ENCODE peak calls at places on chromosome 10, in ten cellular contexts. C, V, X, Z, U, B, W, G, S and H are unnamed samples.

GRCh38 chr10:7269988-7270387 is 140.8 kb downstream of the SFMBT2 start:
- DNase-seq in C (no peak), V (no peak), X (no peak), Z (no peak), U (no peak), B (no peak), W (no peak), G (no peak), S (no peak), H (no peak)

GRCh38 chr10:7988985-7989384 is 65.5 kb upstream of the GATA3 start:
- DNase-seq in C (no peak), V (no peak), X (no peak), Z (no peak), U (no peak), B (no peak), W (no peak), G (no peak), S (no peak), H (no peak)

GRCh38 chr10:58807631-58808024 is 295.0 kb downstream of the BICC1 start:
- DNase-seq in C (peak), V (no peak), X (no peak), Z (no peak), U (no peak), B (no peak), W (peak), G (no peak), S (no peak), H (peak)

GRCh38 chr10:128017825-128018224 is 108.4 kb downstream of the MKI67 start:
- DNase-seq in C (no peak), V (no peak), X (no peak), Z (no peak), U (no peak), B (peak), W (no peak), G (no peak), S (no peak), H (no peak)

GRCh38 chr10:131726967-131727366 is 173.8 kb upstream of the PPP2R2D start:
- DNase-seq in C (no peak), V (peak), X (peak), Z (no peak), U (peak), B (peak), W (no peak), G (no peak), S (no peak), H (no peak)

GRCh38 chr10:89080660-89081059 is 90.1 kb downstream of the FAS start:
- DNase-seq in C (peak), V (no peak), X (no peak), Z (no peak), U (no peak), B (no peak), W (peak), G (no peak), S (no peak), H (peak)

GRCh38 chr10:115937756-115938032 is 335.3 kb downstream of the GFRA1 start:
- DNase-seq in C (no peak), V (no peak), X (no peak), Z (no peak), U (no peak), B (no peak), W (no peak), G (no peak), S (no peak), H (peak)

GRCh38 chr10:89942217-89942616 is 240.8 kb downstream of the KIF20B start:
- DNase-seq in C (no peak), V (no peak), X (no peak), Z (no peak), U (no peak), B (no peak), W (no peak), G (no peak), S (no peak), H (no peak)

GRCh38 chr10:20004087-20004523 is 187.9 kb downstream of the PLXDC2 start:
- DNase-seq in C (peak), V (no peak), X (no peak), Z (no peak), U (peak), B (no peak), W (peak), G (no peak), S (no peak), H (peak)

GRCh38 chr10:665579-666091 is 23.8 kb downstream of the DIP2C start:
- DNase-seq in C (peak), V (no peak), X (no peak), Z (no peak), U (no peak), B (no peak), W (peak), G (no peak), S (no peak), H (no peak)

GRCh38 chr10:75565286-75566251 is 134.1 kb downstream of the LRMDA start:
- DNase-seq in C (no peak), V (no peak), X (no peak), Z (no peak), U (no peak), B (no peak), W (no peak), G (no peak), S (no peak), H (no peak)

GRCh38 chr10:118106426-118106825 is 59.7 kb upstream of the RAB11FIP2 start:
- DNase-seq in C (peak), V (no peak), X (no peak), Z (no peak), U (no peak), B (no peak), W (peak), G (no peak), S (peak), H (peak)

GRCh38 chr10:130044067-130045061 is 66.3 kb downstream of the C10orf143 start:
- DNase-seq in C (no peak), V (no peak), X (no peak), Z (no peak), U (no peak), B (no peak), W (no peak), G (no peak), S (no peak), H (no peak)

GRCh38 chr10:2212196-2212719 is 474.9 kb upstream of the ADARB2 start:
- DNase-seq in C (no peak), V (no peak), X (no peak), Z (no peak), U (no peak), B (no peak), W (no peak), G (no peak), S (no peak), H (no peak)

GRCh38 chr10:77490915-77491314 is 146.7 kb downstream of the KCNMA1 start:
- DNase-seq in C (peak), V (no peak), X (no peak), Z (no peak), U (no peak), B (no peak), W (no peak), G (no peak), S (no peak), H (no peak)

GRCh38 chr10:79139124-79139835 is 70.5 kb downstream of the ZMIZ1 start:
- DNase-seq in C (peak), V (no peak), X (no peak), Z (no peak), U (peak), B (no peak), W (peak), G (no peak), S (peak), H (peak)

DNA sequence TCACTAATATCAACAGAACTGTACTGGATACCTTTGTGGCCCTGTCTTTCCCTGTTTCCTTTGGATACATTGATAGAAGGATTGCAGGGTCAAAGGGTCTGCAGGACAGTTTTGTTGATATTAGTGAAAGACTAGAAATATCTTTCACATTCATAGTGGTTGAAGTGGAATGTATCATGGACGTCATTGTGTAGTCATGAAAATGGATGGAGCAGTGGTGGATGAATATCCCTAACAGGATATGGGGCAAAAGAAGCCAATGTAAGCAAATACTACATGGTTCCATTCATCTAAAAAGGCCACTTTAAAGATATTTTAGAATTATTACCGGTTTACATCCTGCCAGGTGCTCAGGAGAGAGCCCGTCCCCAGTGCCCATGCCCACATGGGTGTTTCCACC is 23.8 kb downstream of the PALD1 start:
- DNase-seq in C (peak), V (no peak), X (no peak), Z (no peak), U (no peak), B (no peak), W (no peak), G (no peak), S (no peak), H (no peak)
- H3K4me3 ChIP-seq in C (no peak), V (no peak), X (no peak), Z (no peak), U (no peak), B (no peak), W (no peak), G (no peak), S (no peak), H (no peak)

GRCh38 chr10:99659868-99660366 is 608 bp downstream of the ENTPD7 start:
- DNase-seq in C (no peak), V (no peak), X (no peak), Z (no peak), U (no peak), B (peak), W (no peak), G (peak), S (no peak), H (peak)

GRCh38 chr10:99659031-99659867 is at the start of gene ENTPD7:
- DNase-seq in C (peak), V (peak), X (peak), Z (peak), U (peak), B (peak), W (peak), G (peak), S (peak), H (peak)

GRCh38 chr10:99661370-99661749 is 2.1 kb downstream of the ENTPD7 start:
- DNase-seq in C (peak), V (no peak), X (no peak), Z (no peak), U (no peak), B (no peak), W (peak), G (no peak), S (no peak), H (peak)

GRCh38 chr10:99658622-99659030 is 683 bp upstream of the ENTPD7 start:
- DNase-seq in C (peak), V (no peak), X (peak), Z (peak), U (peak), B (peak), W (no peak), G (peak), S (peak), H (peak)

DNA sequence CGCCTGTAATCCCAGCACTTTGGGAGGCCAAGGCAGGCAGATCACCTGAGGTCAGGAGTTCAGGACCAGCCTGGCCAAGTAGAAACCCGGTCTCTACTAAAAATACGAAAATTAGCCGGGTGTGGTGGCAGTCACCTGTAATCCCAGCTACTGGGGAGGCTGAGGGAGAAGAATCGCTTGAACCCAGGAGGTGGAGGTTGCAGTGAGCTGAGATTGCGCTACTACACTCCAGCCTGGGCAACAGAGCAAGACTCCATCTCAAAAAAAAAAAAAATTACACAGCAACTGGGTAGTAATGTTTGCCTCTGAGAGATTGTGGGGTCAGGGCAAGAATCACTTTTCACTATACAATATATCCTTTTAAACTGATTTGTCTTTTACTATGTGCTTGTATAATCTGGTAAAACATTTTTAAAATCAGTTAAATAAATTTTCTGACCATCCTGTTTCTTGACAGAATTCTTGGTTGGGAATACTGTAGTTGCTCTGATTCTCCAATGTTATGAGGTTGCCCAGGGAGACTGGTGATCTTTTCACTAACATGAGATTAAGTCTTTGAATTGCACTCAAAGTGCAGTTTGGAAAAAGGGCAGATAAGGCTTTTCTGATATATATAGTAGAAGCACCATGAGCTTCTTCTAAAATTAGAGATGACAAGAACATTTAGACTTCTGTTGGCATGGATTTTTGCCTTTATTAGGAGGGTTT is 1.5 kb downstream of the ENTPD7 start:
- DNase-seq in C (peak), V (no peak), X (no peak), Z (no peak), U (no peak), B (no peak), W (no peak), G (no peak), S (no peak), H (no peak)
- H3K4me3 ChIP-seq in C (no peak), V (no peak), X (no peak), Z (no peak), U (no peak), B (peak), W (peak), G (peak), S (no peak), H (peak)

DNA sequence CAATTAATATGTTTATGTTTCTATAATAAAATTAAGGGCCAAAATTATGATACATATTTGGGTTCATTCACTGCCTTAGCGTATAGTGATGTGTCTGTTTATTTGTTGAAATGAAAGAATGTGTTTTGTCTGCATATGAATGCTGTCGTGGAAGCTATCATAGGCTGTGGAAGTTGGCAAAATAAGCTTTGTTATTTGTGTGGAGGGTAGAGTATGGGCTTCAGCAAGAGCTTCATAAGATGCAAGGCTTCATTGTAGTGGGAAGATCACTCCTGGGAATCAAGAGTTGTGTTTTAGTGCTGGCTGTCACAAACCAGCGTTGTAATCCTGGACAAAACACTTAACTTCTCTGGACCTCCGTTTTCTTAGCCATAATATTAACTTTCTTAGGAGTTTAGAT is 2.5 kb downstream of the SLK start:
- DNase-seq in C (no peak), V (no peak), X (peak), Z (no peak), U (no peak), B (no peak), W (peak), G (no peak), S (no peak), H (peak)
- H3K4me3 ChIP-seq in C (peak), V (peak), X (no peak), Z (peak), U (peak), B (peak), W (peak), G (peak), S (peak), H (peak)

GRCh38 chr10:102408081-102408727 is 10.4 kb downstream of the PSD start:
- DNase-seq in C (no peak), V (no peak), X (no peak), Z (no peak), U (no peak), B (peak), W (no peak), G (no peak), S (no peak), H (peak)
- H3K4me3 ChIP-seq in C (peak), V (peak), X (peak), Z (peak), U (peak), B (peak), W (no peak), G (peak), S (peak), H (peak)

DNA sequence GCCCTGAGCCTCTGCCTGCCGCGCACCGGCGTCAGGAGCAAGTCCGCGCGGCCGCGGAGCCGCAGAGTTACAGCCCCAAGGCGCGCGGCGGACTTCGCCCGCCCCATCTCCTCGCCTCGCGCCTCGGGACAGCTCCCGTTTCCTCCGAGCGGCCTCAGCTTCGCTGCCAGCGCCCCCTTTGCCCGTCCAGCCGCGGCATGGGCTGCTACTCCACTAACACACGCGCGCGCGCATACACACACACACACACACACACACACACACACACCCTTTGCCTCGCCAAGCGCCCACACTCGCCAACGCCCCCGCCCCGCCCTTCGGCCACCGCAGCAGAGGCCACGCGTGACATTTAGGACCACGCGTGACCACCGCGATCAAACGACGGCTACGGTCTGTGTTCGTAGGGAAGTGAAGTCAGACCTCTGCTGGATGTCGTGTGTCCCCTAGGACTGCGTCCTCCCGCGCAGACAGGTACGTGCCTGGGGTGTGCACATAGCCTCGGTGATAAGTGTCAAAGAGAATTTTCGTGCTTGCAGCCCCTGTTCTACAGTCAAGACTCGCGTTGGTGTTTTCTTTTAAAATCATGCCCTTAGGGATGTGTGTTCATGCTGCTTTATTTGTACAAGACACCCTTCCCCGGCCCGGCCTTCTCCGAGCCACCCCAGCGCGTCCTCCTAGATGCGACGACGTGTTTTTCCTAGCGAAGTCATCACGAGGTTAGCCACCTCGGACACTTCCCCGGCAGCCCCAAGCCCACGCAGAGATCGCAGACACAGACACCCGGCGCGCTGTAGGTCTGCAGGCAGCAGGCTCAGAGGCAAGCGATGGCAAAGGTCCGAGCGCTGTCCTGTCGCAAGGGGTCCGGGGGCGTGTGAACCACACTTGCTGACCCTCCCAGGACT is 890 bp downstream of the MKX start:
- DNase-seq in C (peak), V (no peak), X (peak), Z (no peak), U (peak), B (peak), W (peak), G (peak), S (peak), H (peak)
- H3K4me3 ChIP-seq in C (peak), V (peak), X (peak), Z (peak), U (peak), B (peak), W (no peak), G (peak), S (peak), H (peak)

DNA sequence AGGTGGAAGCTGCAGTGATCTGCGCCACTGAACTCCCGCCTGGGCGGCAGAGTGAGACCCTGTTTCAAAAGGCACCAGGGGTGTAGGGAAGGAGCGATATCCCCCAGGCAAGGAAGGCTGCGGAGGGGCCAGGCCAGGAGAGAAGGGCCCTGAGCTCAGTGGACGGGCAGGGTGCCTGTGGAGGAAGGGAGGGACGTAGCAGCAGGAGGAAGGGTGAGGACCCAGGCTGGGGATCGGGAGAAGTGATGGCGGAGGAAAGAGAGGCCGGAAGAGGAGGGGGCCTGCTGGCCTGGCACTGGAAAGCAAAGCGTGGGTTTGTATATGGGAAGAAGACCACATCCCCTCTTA is 45.6 kb downstream of the ALOX5 start:
- DNase-seq in C (no peak), V (no peak), X (peak), Z (no peak), U (peak), B (no peak), W (peak), G (no peak), S (no peak), H (no peak)
- H3K4me3 ChIP-seq in C (peak), V (peak), X (peak), Z (peak), U (peak), B (peak), W (no peak), G (peak), S (peak), H (peak)

GRCh38 chr10:97738616-97739015 is 1.7 kb downstream of the ZFYVE27 start:
- DNase-seq in C (no peak), V (no peak), X (no peak), Z (no peak), U (no peak), B (no peak), W (no peak), G (no peak), S (no peak), H (no peak)
- H3K4me3 ChIP-seq in C (no peak), V (peak), X (no peak), Z (peak), U (peak), B (no peak), W (no peak), G (peak), S (no peak), H (peak)

GRCh38 chr10:29843143-29843542 is 208.4 kb upstream of the SVIL start:
- DNase-seq in C (no peak), V (no peak), X (no peak), Z (no peak), U (no peak), B (no peak), W (no peak), G (no peak), S (no peak), H (no peak)
- H3K4me3 ChIP-seq in C (no peak), V (no peak), X (no peak), Z (no peak), U (no peak), B (no peak), W (no peak), G (no peak), S (no peak), H (no peak)